ENCODE peak calls at places on chromosomes 1 and 21, in five cellular contexts. One of them, this sample, is unnamed.

GRCh38 chr1:208781391-208782035 is 537.3 kb upstream of the PLXNA2 start:
- DNase-seq in SK-MEL-5: no peak
- DNase-seq in brain microvascular endothelial cell: no peak
- DNase-seq in PC-3: no peak
- DNase-seq in activated T-cell treated with anti-CD3 and anti-CD28 coated beads, Interleukin-2, amount 50 U/mL, for 1 hour: no peak
- DNase-seq in this sample: no peak

GRCh38 chr21:29725025-29725736 is 214.6 kb downstream of the GRIK1 start:
- DNase-seq in PC-3: peak
- DNase-seq in brain microvascular endothelial cell: no peak
- DNase-seq in activated T-cell treated with anti-CD3 and anti-CD28 coated beads, Interleukin-2, amount 50 U/mL, for 1 hour: no peak
- DNase-seq in SK-MEL-5: no peak
- DNase-seq in this sample: no peak

GRCh38 chr1:57262472-57262871 is 161.4 kb downstream of the DAB1 start:
- DNase-seq in brain microvascular endothelial cell: no peak
- DNase-seq in activated T-cell treated with anti-CD3 and anti-CD28 coated beads, Interleukin-2, amount 50 U/mL, for 1 hour: no peak
- DNase-seq in SK-MEL-5: no peak
- DNase-seq in PC-3: no peak
- DNase-seq in this sample: no peak

GRCh38 chr1:59263116-59263515 is 33.8 kb upstream of the FGGY start:
- DNase-seq in PC-3: no peak
- DNase-seq in brain microvascular endothelial cell: no peak
- DNase-seq in SK-MEL-5: no peak
- DNase-seq in activated T-cell treated with anti-CD3 and anti-CD28 coated beads, Interleukin-2, amount 50 U/mL, for 1 hour: no peak
- DNase-seq in this sample: no peak

GRCh38 chr21:25717491-25718139 is 17.1 kb downstream of the ATP5PF start:
- DNase-seq in brain microvascular endothelial cell: peak
- DNase-seq in activated T-cell treated with anti-CD3 and anti-CD28 coated beads, Interleukin-2, amount 50 U/mL, for 1 hour: no peak
- DNase-seq in SK-MEL-5: no peak
- DNase-seq in PC-3: peak
- DNase-seq in this sample: no peak

GRCh38 chr1:85952460-85952859 is 204.1 kb downstream of the COL24A1 start:
- DNase-seq in brain microvascular endothelial cell: no peak
- DNase-seq in activated T-cell treated with anti-CD3 and anti-CD28 coated beads, Interleukin-2, amount 50 U/mL, for 1 hour: no peak
- DNase-seq in PC-3: no peak
- DNase-seq in SK-MEL-5: no peak
- DNase-seq in this sample: no peak

GRCh38 chr1:170367615-170368014 is 164.4 kb upstream of the GORAB start:
- DNase-seq in activated T-cell treated with anti-CD3 and anti-CD28 coated beads, Interleukin-2, amount 50 U/mL, for 1 hour: no peak
- DNase-seq in PC-3: no peak
- DNase-seq in brain microvascular endothelial cell: no peak
- DNase-seq in SK-MEL-5: no peak
- DNase-seq in this sample: no peak

GRCh38 chr1:30744060-30744756 is 13.4 kb downstream of the LAPTM5 start:
- DNase-seq in PC-3: no peak
- DNase-seq in brain microvascular endothelial cell: no peak
- DNase-seq in SK-MEL-5: no peak
- DNase-seq in activated T-cell treated with anti-CD3 and anti-CD28 coated beads, Interleukin-2, amount 50 U/mL, for 1 hour: peak
- DNase-seq in this sample: no peak

GRCh38 chr1:173052681-173053196 is 2.0 kb upstream of the TNFSF18 start:
- DNase-seq in brain microvascular endothelial cell: no peak
- DNase-seq in SK-MEL-5: no peak
- DNase-seq in activated T-cell treated with anti-CD3 and anti-CD28 coated beads, Interleukin-2, amount 50 U/mL, for 1 hour: no peak
- DNase-seq in PC-3: peak
- DNase-seq in this sample: peak

GRCh38 chr1:41537788-41538351 is 53.4 kb upstream of the EDN2 start:
- DNase-seq in PC-3: peak
- DNase-seq in activated T-cell treated with anti-CD3 and anti-CD28 coated beads, Interleukin-2, amount 50 U/mL, for 1 hour: no peak
- DNase-seq in SK-MEL-5: no peak
- DNase-seq in brain microvascular endothelial cell: peak
- DNase-seq in this sample: peak

This sample was measured in RCC 7860.